ENCODE peak calls at places on chromosomes 7 and 10, in ten cellular contexts. K, H, D, O, R, W, L, S, Y and X are unnamed samples.

GRCh38 chr7:123747620-123748141 is 1.1 kb downstream of the WASL start:
- DNase-seq in R (peak), K (peak), H (peak), D (peak), O (peak), S (peak), W (no peak), L (peak), Y (peak), X (peak)

GRCh38 chr7:1755783-1756626 is 85.9 kb downstream of the ELFN1 start:
- DNase-seq in K (no peak), L (no peak), D (no peak), Y (no peak), W (no peak), H (no peak), S (no peak), R (no peak), O (no peak), X (no peak)

GRCh38 chr10:44196008-44196320 is 188.9 kb downstream of the CXCL12 start:
- DNase-seq in W (no peak), D (no peak), Y (no peak), K (no peak), L (no peak), H (no peak), R (no peak), O (no peak), S (no peak), X (no peak)

GRCh38 chr7:20282960-20283359 is 47.7 kb upstream of the ITGB8 start:
- DNase-seq in H (no peak), S (no peak), K (no peak), R (no peak), O (no peak), L (no peak), D (no peak), Y (no peak), W (no peak), X (no peak)

GRCh38 chr10:74117738-74118137 is 32.9 kb downstream of the AP3M1 start:
- DNase-seq in Y (no peak), O (no peak), H (no peak), L (no peak), S (no peak), W (no peak), D (no peak), R (no peak), K (no peak), X (no peak)

GRCh38 chr7:48634116-48634632 is 290.2 kb upstream of the CDC14C start:
- DNase-seq in K (no peak), D (no peak), R (no peak), L (no peak), Y (no peak), H (no peak), S (no peak), O (no peak), W (no peak), X (no peak)

GRCh38 chr7:37446371-37446770 is 2.3 kb downstream of the ELMO1 start:
- DNase-seq in H (no peak), W (no peak), O (no peak), R (no peak), K (no peak), D (no peak), L (no peak), Y (no peak), S (no peak), X (no peak)

GRCh38 chr10:88212069-88212468 is 348.6 kb downstream of the PTEN start:
- DNase-seq in K (no peak), H (no peak), W (no peak), R (no peak), D (no peak), L (no peak), Y (no peak), S (no peak), O (no peak), X (no peak)

GRCh38 chr7:152136623-152137022 is 111.1 kb downstream of the GALNT11 start:
- DNase-seq in S (peak), W (no peak), L (peak), O (no peak), H (no peak), Y (no peak), K (no peak), R (no peak), D (no peak), X (no peak)

GRCh38 chr10:45557275-45557905 is 115.2 kb downstream of the ZFAND4 start:
- DNase-seq in H (no peak), O (no peak), S (peak), K (no peak), D (no peak), Y (no peak), L (peak), R (no peak), W (no peak), X (no peak)

GRCh38 chr10:68897336-68897741 is 3.8 kb upstream of the DDX50 start:
- DNase-seq in O (no peak), L (peak), W (no peak), H (peak), S (peak), Y (peak), D (peak), R (peak), K (no peak), X (peak)

GRCh38 chr10:74821501-74821900 is 4.9 kb upstream of the KAT6B start:
- DNase-seq in R (peak), D (peak), Y (no peak), O (no peak), L (no peak), W (no peak), S (no peak), H (no peak), K (no peak), X (no peak)

GRCh38 chr7:92831716-92832622 is 4.4 kb downstream of the CDK6 start:
- DNase-seq in K (no peak), W (no peak), L (peak), S (peak), D (peak), Y (no peak), R (no peak), O (no peak), H (no peak), X (no peak)

GRCh38 chr7:46215987-46216567 is 295.0 kb upstream of the IGFBP3 start:
- DNase-seq in Y (no peak), W (no peak), H (no peak), S (no peak), D (peak), L (peak), O (peak), K (no peak), R (no peak), X (no peak)

GRCh38 chr7:148153611-148154010 is 437.0 kb upstream of the C7orf33 start:
- DNase-seq in W (no peak), K (no peak), S (no peak), D (no peak), R (peak), L (peak), O (no peak), Y (peak), H (no peak), X (no peak)

GRCh38 chr7:44247868-44248651 is 47.3 kb downstream of the YKT6 start:
- DNase-seq in D (no peak), W (no peak), Y (no peak), K (no peak), L (no peak), O (no peak), S (no peak), R (no peak), H (no peak), X (no peak)

GRCh38 chr7:64775289-64775688 is 18.9 kb upstream of the ZNF138 start:
- DNase-seq in D (no peak), L (no peak), R (no peak), H (no peak), S (no peak), K (no peak), O (no peak), Y (no peak), W (no peak), X (no peak)

GRCh38 chr10:120172371-120172770 is 279.8 kb downstream of the SEC23IP start:
- DNase-seq in S (peak), R (no peak), K (no peak), W (no peak), L (no peak), H (no peak), O (no peak), Y (no peak), D (no peak), X (peak)

GRCh38 chr10:115093286-115093775 is at the start of gene ATRNL1:
- DNase-seq in S (no peak), R (peak), O (peak), Y (no peak), H (no peak), K (no peak), L (peak), W (no peak), D (no peak), X (no peak)

GRCh38 chr7:127950233-127950935 is 80.9 kb downstream of the LRRC4 start:
- DNase-seq in S (no peak), O (no peak), K (no peak), Y (no peak), R (no peak), W (no peak), H (no peak), L (no peak), D (no peak), X (no peak)

GRCh38 chr10:69506834-69507643 is 55.8 kb downstream of the TSPAN15 start:
- DNase-seq in W (no peak), O (no peak), R (no peak), S (no peak), Y (no peak), H (no peak), D (peak), L (no peak), K (no peak), X (no peak)

GRCh38 chr7:122248472-122248871 is 56.1 kb downstream of the FEZF1 start:
- DNase-seq in D (no peak), W (no peak), H (no peak), S (no peak), L (no peak), O (no peak), Y (no peak), K (no peak), R (no peak), X (no peak)

GRCh38 chr10:113093188-113094113 is 143.4 kb downstream of the TCF7L2 start:
- DNase-seq in K (no peak), R (no peak), D (peak), O (no peak), W (no peak), H (no peak), S (no peak), L (peak), Y (no peak), X (no peak)

GRCh38 chr7:87709258-87709657 is 81.1 kb downstream of the RUNDC3B start:
- DNase-seq in Y (no peak), W (no peak), K (no peak), D (no peak), H (no peak), S (no peak), O (no peak), L (no peak), R (no peak), X (no peak)

GRCh38 chr10:79051766-79052165 is 17.0 kb upstream of the ZMIZ1 start:
- DNase-seq in L (no peak), K (no peak), R (no peak), D (no peak), S (no peak), H (no peak), O (peak), Y (no peak), W (no peak), X (no peak)

GRCh38 chr10:105800626-105801025 is 1159.5 kb downstream of the SORCS3 start:
- DNase-seq in K (no peak), W (no peak), D (no peak), L (peak), H (no peak), Y (no peak), R (no peak), S (no peak), O (no peak), X (no peak)

GRCh38 chr10:72612203-72612826 is 13.6 kb downstream of the MICU1 start:
- DNase-seq in O (no peak), L (peak), K (no peak), W (no peak), Y (peak), D (no peak), R (peak), H (no peak), S (no peak), X (no peak)

GRCh38 chr7:110590415-110590814 is 500.5 kb upstream of the LRRN3 start:
- DNase-seq in D (peak), W (no peak), O (no peak), Y (no peak), H (no peak), R (no peak), L (no peak), S (no peak), K (no peak), X (no peak)

GRCh38 chr7:38880035-38880434 is 29.0 kb downstream of the VPS41 start:
- DNase-seq in S (no peak), D (no peak), L (no peak), O (no peak), W (no peak), R (no peak), Y (no peak), K (no peak), H (no peak), X (no peak)

GRCh38 chr10:94403034-94403822 is 887 bp downstream of the TBC1D12 start:
- DNase-seq in D (peak), S (peak), W (no peak), Y (peak), K (peak), L (peak), O (peak), R (peak), H (peak), X (no peak)

GRCh38 chr10:71998840-71999194 is 34.6 kb downstream of the CHST3 start:
- DNase-seq in H (no peak), R (no peak), D (peak), O (peak), L (peak), Y (no peak), S (peak), W (no peak), K (no peak), X (no peak)

GRCh38 chr10:132674311-132674710 is 111.6 kb downstream of the NKX6-2 start:
- DNase-seq in L (no peak), W (no peak), S (no peak), R (no peak), O (no peak), H (no peak), Y (no peak), K (no peak), D (no peak), X (no peak)

GRCh38 chr7:55574062-55574717 is 1.9 kb upstream of the VOPP1 start:
- DNase-seq in D (no peak), L (peak), Y (no peak), W (no peak), O (no peak), R (no peak), H (no peak), K (no peak), S (no peak), X (no peak)

GRCh38 chr7:130372402-130372801 is 7.9 kb upstream of the CPA1 start:
- DNase-seq in K (no peak), H (no peak), O (no peak), R (no peak), Y (no peak), W (no peak), S (no peak), D (no peak), L (no peak), X (no peak)

GRCh38 chr10:125355657-125356056 is 195.3 kb upstream of the CTBP2 start:
- DNase-seq in K (no peak), H (no peak), W (no peak), Y (no peak), D (no peak), S (no peak), R (no peak), O (no peak), L (no peak), X (no peak)

GRCh38 chr7:87223666-87224065 is 4.1 kb upstream of the TMEM243 start:
- DNase-seq in S (no peak), R (no peak), W (no peak), O (no peak), L (no peak), H (no peak), K (no peak), D (no peak), Y (no peak), X (no peak)

GRCh38 chr10:97169911-97170693 is 15.7 kb downstream of the SLIT1 start:
- DNase-seq in R (peak), D (peak), S (no peak), H (no peak), O (peak), K (no peak), L (no peak), Y (no peak), W (no peak), X (no peak)

GRCh38 chr10:114478281-114478680 is 74.0 kb upstream of the AFAP1L2 start:
- DNase-seq in D (no peak), K (no peak), O (no peak), S (no peak), H (no peak), Y (no peak), L (no peak), W (no peak), R (no peak), X (no peak)